ENCODE peak calls at places on chromosome 21, in seven cellular contexts. A is vagina, S is endodermal cell, W is left ventricle myocardium inferior, H is kidney, M is fibroblast of pulmonary artery, Q is testis. O is an unnamed sample.

GRCh38 chr21:41215856-41216408 is 48.0 kb downstream of the BACE2 start:
- DNase-seq in W (no peak), H (no peak), Q (no peak), M (no peak), S (no peak), A (no peak), O (no peak)

GRCh38 chr21:36260030-36260787 is 59.8 kb upstream of the MORC3 start:
- DNase-seq in S (peak), A (no peak), M (peak), Q (peak), W (no peak), H (peak), O (peak)

GRCh38 chr21:45618287-45618686 is 25.2 kb upstream of the PCBP3 start:
- DNase-seq in A (no peak), H (peak), S (peak), W (no peak), M (peak), Q (no peak), O (peak)

GRCh38 chr21:45468971-45469272 is 64.0 kb downstream of the COL18A1 start:
- DNase-seq in A (no peak), W (peak), S (no peak), Q (no peak), H (peak), M (no peak), O (no peak)

GRCh38 chr21:18877932-18878331 is 474.3 kb upstream of the TMPRSS15 start:
- DNase-seq in M (no peak), Q (no peak), A (no peak), W (no peak), H (no peak), S (no peak), O (no peak)

GRCh38 chr21:32994305-32994704 is 31.4 kb upstream of the OLIG2 start:
- DNase-seq in W (no peak), H (no peak), Q (no peak), S (no peak), A (no peak), M (peak), O (peak)

GRCh38 chr21:32812035-32812434 is 40.5 kb upstream of the PAXBP1 start:
- DNase-seq in S (no peak), H (no peak), Q (no peak), W (peak), M (no peak), A (no peak), O (no peak)

GRCh38 chr21:19541612-19542011 is 1138.0 kb upstream of the TMPRSS15 start:
- DNase-seq in H (no peak), W (no peak), A (no peak), Q (no peak), S (no peak), M (no peak), O (no peak)

GRCh38 chr21:33286600-33287456 is 20.7 kb downstream of the IL10RB start:
- DNase-seq in W (peak), A (no peak), H (no peak), M (peak), S (no peak), Q (peak), O (peak)

GRCh38 chr21:30337644-30338170 is at the start of gene KRTAP27-1:
- DNase-seq in W (no peak), M (no peak), Q (no peak), H (no peak), S (no peak), A (no peak), O (no peak)

GRCh38 chr21:36881223-36881622 is 85.2 kb downstream of the HLCS start:
- DNase-seq in H (no peak), S (no peak), M (peak), A (peak), W (no peak), Q (no peak), O (no peak)

GRCh38 chr21:36791695-36792451 is 93.0 kb downstream of the SIM2 start:
- DNase-seq in Q (no peak), H (no peak), A (no peak), W (peak), M (no peak), S (no peak), O (no peak)

GRCh38 chr21:39637197-39637970 is 24.6 kb downstream of the B3GALT5 start:
- DNase-seq in S (peak), Q (no peak), A (no peak), W (no peak), H (no peak), M (no peak), O (no peak)

GRCh38 chr21:42311160-42311559 is 4.0 kb downstream of the TFF3 start:
- DNase-seq in W (no peak), Q (no peak), A (no peak), H (peak), S (no peak), M (no peak), O (no peak)

GRCh38 chr21:42313501-42313969 is 1.7 kb downstream of the TFF3 start:
- DNase-seq in M (no peak), A (peak), S (peak), Q (no peak), W (no peak), H (no peak), O (no peak)

GRCh38 chr21:42310411-42311001 is 4.7 kb downstream of the TFF3 start:
- DNase-seq in W (no peak), S (peak), H (peak), A (no peak), Q (no peak), M (no peak), O (no peak)

GRCh38 chr21:42312626-42313104 is 2.5 kb downstream of the TFF3 start:
- DNase-seq in M (no peak), Q (no peak), W (no peak), S (no peak), H (no peak), A (peak), O (no peak)

GRCh38 chr21:42311816-42312625 is 3.2 kb downstream of the TFF3 start:
- DNase-seq in W (no peak), S (no peak), M (no peak), Q (peak), H (no peak), A (peak), O (no peak)
- TF ChIP-seq CTCF in W (no peak), S (no peak), M (no peak), Q (no peak), H (no peak), A (no peak), O (no peak)

GRCh38 chr21:25324666-25325065 is 282.6 kb downstream of the MRPL39 start:
- DNase-seq in H (no peak), M (no peak), Q (no peak), A (no peak), S (no peak), W (no peak), O (no peak)

GRCh38 chr21:25334046-25334730 is 273.1 kb downstream of the MRPL39 start:
- DNase-seq in M (no peak), Q (no peak), W (no peak), S (no peak), H (no peak), A (no peak), O (no peak)

GRCh38 chr21:25329227-25329626 is 278.1 kb downstream of the MRPL39 start:
- DNase-seq in H (no peak), W (no peak), Q (no peak), M (peak), A (no peak), S (no peak), O (peak)

GRCh38 chr21:25331286-25331685 is 276.0 kb downstream of the MRPL39 start:
- DNase-seq in Q (no peak), H (no peak), A (no peak), S (no peak), M (peak), W (no peak), O (no peak)

GRCh38 chr21:25330266-25330665 is 277.0 kb downstream of the MRPL39 start:
- DNase-seq in W (no peak), Q (no peak), H (no peak), A (no peak), S (no peak), M (peak), O (no peak)
- TF ChIP-seq CTCF in W (no peak), Q (no peak), H (no peak), A (no peak), S (no peak), M (no peak), O (no peak)

DNA sequence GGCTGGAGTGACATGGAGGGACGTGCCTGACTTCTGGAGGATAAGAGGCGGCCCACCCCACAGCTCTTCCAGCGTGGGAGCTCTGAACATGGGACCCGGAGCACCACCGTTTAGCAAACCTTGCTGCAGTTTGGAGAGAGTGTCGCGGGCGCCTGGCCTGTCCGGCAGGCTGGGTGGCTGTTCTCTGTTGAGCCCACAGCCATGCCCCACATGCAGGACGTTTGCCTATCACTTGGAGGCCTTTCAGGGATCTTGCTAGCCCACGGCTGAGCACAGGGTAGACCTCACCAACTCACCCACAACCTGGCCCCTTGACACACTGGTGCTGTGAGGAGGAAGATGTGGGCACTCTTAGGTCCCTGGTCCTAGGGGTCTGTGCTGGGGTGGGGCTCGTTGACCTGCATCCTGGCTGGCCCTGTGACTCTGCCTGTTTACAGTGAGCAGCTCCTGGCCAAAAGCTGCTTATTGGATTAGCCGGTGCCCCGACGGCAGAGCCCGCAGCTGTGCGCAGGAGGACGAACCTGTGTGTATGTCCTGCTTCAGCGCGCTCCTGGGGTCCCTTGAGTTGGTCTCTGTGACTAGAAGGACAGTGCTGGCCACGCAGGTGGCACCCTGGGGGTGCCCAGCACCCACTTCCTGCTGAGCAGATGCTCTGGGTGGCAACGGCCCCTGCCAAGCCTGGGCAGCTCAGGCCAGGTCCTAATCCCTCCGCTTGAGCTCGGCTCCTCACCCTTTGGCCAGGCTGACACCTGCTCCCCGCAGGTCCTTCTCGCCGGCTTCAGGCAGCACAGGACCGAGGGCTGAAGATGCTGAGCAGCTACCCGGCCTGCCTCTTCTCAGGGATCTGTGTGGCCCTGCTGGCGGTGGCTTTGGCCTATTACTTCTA is 72.4 kb upstream of the TRAPPC10 start:
- DNase-seq in W (no peak), Q (no peak), M (no peak), S (no peak), A (no peak), H (no peak), O (no peak)
- TF ChIP-seq CTCF in W (no peak), Q (no peak), M (no peak), S (peak), A (no peak), H (no peak), O (no peak)

GRCh38 chr21:42666918-42667317 is 13.5 kb downstream of the PDE9A start:
- DNase-seq in H (no peak), W (no peak), A (no peak), S (no peak), M (no peak), Q (no peak), O (no peak)

GRCh38 chr21:42669069-42669468 is 15.6 kb downstream of the PDE9A start:
- DNase-seq in W (peak), H (peak), M (peak), Q (peak), A (no peak), S (peak), O (peak)

GRCh38 chr21:42670058-42670830 is 16.8 kb downstream of the PDE9A start:
- DNase-seq in S (no peak), Q (no peak), A (no peak), H (no peak), W (no peak), M (no peak), O (no peak)

GRCh38 chr21:42668193-42668592 is 14.8 kb downstream of the PDE9A start:
- DNase-seq in W (no peak), S (no peak), Q (no peak), A (no peak), H (peak), M (no peak), O (no peak)

DNA sequence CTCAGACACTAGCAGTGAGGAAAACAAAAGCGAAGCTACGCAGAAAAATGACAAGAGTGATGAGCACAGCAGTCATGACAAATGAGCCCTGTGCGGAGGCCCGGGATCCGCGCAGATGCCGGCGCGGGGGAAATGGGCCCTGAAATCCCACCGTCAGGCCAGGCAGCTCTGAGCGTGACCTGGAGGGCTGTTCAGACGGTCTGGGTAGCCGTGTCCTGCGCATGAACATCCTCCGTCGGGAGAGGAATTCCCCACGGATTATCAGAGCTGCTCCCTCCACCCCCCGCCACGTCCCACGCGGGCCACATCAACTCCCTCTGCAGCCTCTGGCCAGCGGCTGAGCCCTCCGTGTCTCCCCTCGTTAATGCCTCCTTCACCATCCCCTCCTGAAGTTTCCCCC is 15.2 kb downstream of the PDE9A start:
- DNase-seq in A (no peak), H (peak), Q (no peak), M (no peak), W (no peak), S (no peak), O (no peak)
- TF ChIP-seq CTCF in A (no peak), H (no peak), Q (no peak), M (no peak), W (no peak), S (no peak), O (no peak)

GRCh38 chr21:31347435-31348032 is 3.5 kb upstream of the TIAM1 start:
- DNase-seq in S (no peak), W (no peak), H (no peak), M (peak), A (no peak), Q (no peak), O (peak)
- TF ChIP-seq CTCF in S (peak), W (peak), H (peak), M (peak), A (no peak), Q (peak), O (peak)

GRCh38 chr21:21000576-21001175 is 2.5 kb downstream of the NCAM2 start:
- DNase-seq in W (no peak), M (no peak), A (no peak), Q (no peak), H (no peak), S (no peak), O (no peak)

GRCh38 chr21:21001591-21002100 is 3.4 kb downstream of the NCAM2 start:
- DNase-seq in W (no peak), A (no peak), M (no peak), H (no peak), S (no peak), Q (no peak), O (no peak)

GRCh38 chr21:21002137-21002536 is 3.9 kb downstream of the NCAM2 start:
- DNase-seq in W (no peak), H (no peak), A (no peak), S (no peak), M (no peak), Q (no peak), O (no peak)

GRCh38 chr21:21007606-21008005 is 9.4 kb downstream of the NCAM2 start:
- DNase-seq in H (no peak), M (no peak), A (no peak), Q (no peak), S (no peak), W (no peak), O (no peak)

DNA sequence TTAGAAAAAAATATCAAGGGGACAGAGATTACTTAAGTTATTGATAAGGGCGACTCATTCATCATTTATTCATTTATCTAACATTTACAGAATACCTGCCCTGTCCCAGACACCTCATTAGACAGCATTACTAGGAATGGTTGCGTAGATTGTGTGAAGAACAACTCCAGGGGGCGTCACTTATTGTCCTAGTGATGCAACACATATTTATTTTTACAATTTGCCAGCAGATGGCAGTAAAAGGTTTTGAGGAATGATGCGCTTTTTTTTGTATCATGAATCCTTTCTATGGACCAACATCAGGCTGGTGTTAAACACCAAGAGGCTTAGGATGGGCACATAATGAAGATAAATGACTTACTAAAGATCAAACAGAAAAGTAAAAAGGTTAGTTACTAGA is 5.5 kb downstream of the NCAM2 start:
- DNase-seq in W (no peak), M (peak), A (no peak), S (peak), H (no peak), Q (no peak), O (peak)
- TF ChIP-seq CTCF in W (peak), M (peak), A (no peak), S (peak), H (no peak), Q (no peak), O (peak)

GRCh38 chr21:42272109-42272962 is 42.9 kb downstream of the TFF3 start:
- DNase-seq in M (no peak), S (no peak), Q (no peak), A (no peak), H (peak), W (no peak), O (no peak)

GRCh38 chr21:42265229-42265812 is 46.4 kb downstream of the ABCG1 start:
- DNase-seq in Q (no peak), W (no peak), H (peak), M (no peak), S (no peak), A (no peak), O (no peak)

GRCh38 chr21:42271065-42271464 is 44.1 kb downstream of the TFF3 start:
- DNase-seq in H (no peak), A (no peak), Q (no peak), W (no peak), S (no peak), M (no peak), O (no peak)

GRCh38 chr21:42272984-42273600 is 42.1 kb downstream of the TFF3 start:
- DNase-seq in S (no peak), W (no peak), M (no peak), A (no peak), H (peak), Q (no peak), O (no peak)

GRCh38 chr21:42269382-42269781 is 45.8 kb downstream of the TFF3 start:
- DNase-seq in W (no peak), M (no peak), H (no peak), S (no peak), A (no peak), Q (no peak), O (no peak)
- TF ChIP-seq CTCF in W (no peak), M (no peak), H (no peak), S (no peak), A (no peak), Q (no peak), O (no peak)

O was measured in MCF 10A.